ENCODE peak calls at places on chromosomes 13 and 19, in eight cellular contexts. S, O, Z, F, J, P, C and A are unnamed samples.

GRCh38 chr13:49220856-49221614 is 897 bp downstream of the MLNR start:
- DNase-seq in S (no peak), O (peak), Z (no peak), F (no peak), J (no peak), P (peak), C (peak), A (no peak)

GRCh38 chr13:27976362-27977177 is 7.5 kb upstream of the CDX2 start:
- DNase-seq in S (no peak), O (no peak), Z (peak), F (no peak), J (peak), P (peak), C (no peak), A (no peak)

GRCh38 chr13:111929036-111929616 is 137.8 kb upstream of the SOX1 start:
- DNase-seq in S (no peak), O (no peak), Z (peak), F (no peak), J (peak), P (peak), C (no peak), A (peak)

GRCh38 chr19:33375760-33376159 is 2.3 kb downstream of the CEBPG start:
- DNase-seq in S (no peak), O (peak), Z (no peak), F (no peak), J (no peak), P (no peak), C (no peak), A (no peak)

GRCh38 chr13:51804295-51805172 is 571 bp upstream of the DHRS12 start:
- DNase-seq in S (peak), O (no peak), Z (no peak), F (peak), J (peak), P (no peak), C (no peak), A (no peak)

GRCh38 chr19:13095934-13096890 is 6.4 kb downstream of the LYL1 start:
- DNase-seq in S (no peak), O (no peak), Z (no peak), F (no peak), J (no peak), P (no peak), C (no peak), A (no peak)

GRCh38 chr19:2123682-2124387 is 27.1 kb downstream of the IZUMO4 start:
- DNase-seq in S (no peak), O (no peak), Z (no peak), F (no peak), J (no peak), P (no peak), C (no peak), A (no peak)

GRCh38 chr19:39740395-39740794 is 2.6 kb upstream of the CLC start:
- DNase-seq in S (no peak), O (no peak), Z (no peak), F (no peak), J (no peak), P (no peak), C (no peak), A (no peak)

GRCh38 chr19:44003461-44004134 is 841 bp downstream of the ZNF230 start:
- DNase-seq in S (peak), O (peak), Z (peak), F (no peak), J (no peak), P (peak), C (peak), A (no peak)

GRCh38 chr19:15584541-15585115 is 30.4 kb upstream of the CYP4F8 start:
- DNase-seq in S (peak), O (peak), Z (peak), F (peak), J (peak), P (peak), C (peak), A (peak)

GRCh38 chr13:107031691-107032090 is 463.8 kb upstream of the ARGLU1 start:
- DNase-seq in S (no peak), O (no peak), Z (no peak), F (no peak), J (no peak), P (no peak), C (no peak), A (no peak)

GRCh38 chr19:54201980-54202379 is 1.3 kb downstream of the RPS9 start:
- DNase-seq in S (peak), O (peak), Z (no peak), F (no peak), J (no peak), P (no peak), C (no peak), A (no peak)

GRCh38 chr19:12139309-12139708 is 841 bp downstream of the ZNF20 start:
- DNase-seq in S (no peak), O (peak), Z (peak), F (no peak), J (no peak), P (no peak), C (no peak), A (no peak)

GRCh38 chr19:18160441-18160791 is 7.5 kb downstream of the PIK3R2 start:
- DNase-seq in S (no peak), O (no peak), Z (no peak), F (no peak), J (no peak), P (no peak), C (no peak), A (no peak)

GRCh38 chr13:38369058-38369457 is 19.4 kb downstream of the UFM1 start:
- DNase-seq in S (no peak), O (no peak), Z (no peak), F (no peak), J (no peak), P (no peak), C (no peak), A (no peak)

GRCh38 chr19:29702161-29702957 is 12.7 kb downstream of the C19orf12 start:
- DNase-seq in S (no peak), O (no peak), Z (no peak), F (no peak), J (no peak), P (peak), C (no peak), A (peak)

GRCh38 chr13:22812793-22813192 is 368.0 kb upstream of the SGCG start:
- DNase-seq in S (no peak), O (no peak), Z (no peak), F (peak), J (no peak), P (no peak), C (no peak), A (no peak)

GRCh38 chr19:27972291-27973040 is 1240.5 kb downstream of the UQCRFS1 start:
- DNase-seq in S (no peak), O (peak), Z (no peak), F (no peak), J (no peak), P (no peak), C (no peak), A (no peak)

GRCh38 chr13:94620286-94620896 is 18.7 kb downstream of the GPR180 start:
- DNase-seq in S (peak), O (peak), Z (no peak), F (no peak), J (no peak), P (no peak), C (peak), A (no peak)

GRCh38 chr13:42798118-42798517 is 16.7 kb downstream of the FAM216B start:
- DNase-seq in S (no peak), O (no peak), Z (no peak), F (no peak), J (no peak), P (no peak), C (no peak), A (no peak)

GRCh38 chr19:57668635-57669034 is at the start of gene ZSCAN4:
- DNase-seq in S (no peak), O (no peak), Z (no peak), F (no peak), J (no peak), P (no peak), C (no peak), A (no peak)

GRCh38 chr19:33054623-33055022 is 10.1 kb downstream of the RHPN2 start:
- DNase-seq in S (no peak), O (no peak), Z (peak), F (no peak), J (peak), P (no peak), C (no peak), A (no peak)

GRCh38 chr13:99855516-99855915 is 116.1 kb downstream of the ZIC5 start:
- DNase-seq in S (no peak), O (no peak), Z (no peak), F (no peak), J (no peak), P (no peak), C (no peak), A (no peak)

DNA sequence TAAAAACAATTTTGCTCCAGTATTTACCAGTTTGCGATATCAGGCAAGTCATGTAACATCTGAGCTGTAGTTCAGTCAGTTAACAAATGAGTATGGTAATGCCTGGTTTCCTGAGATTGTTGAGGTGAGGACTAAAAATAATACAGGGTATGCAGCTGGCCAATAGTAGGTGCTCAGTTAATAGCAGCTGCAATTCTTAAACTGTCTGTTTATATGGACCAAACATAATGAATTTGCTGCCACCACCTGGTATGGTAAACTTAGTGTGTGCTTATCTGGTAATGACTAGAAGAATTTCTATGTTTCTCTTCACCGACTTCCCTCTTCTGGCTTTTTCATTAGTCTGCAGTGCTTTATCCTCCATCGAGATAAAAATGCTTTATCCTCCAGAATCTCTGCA is 9.1 kb downstream of the ZMYM2 start:
- DNase-seq in S (peak), O (no peak), Z (no peak), F (no peak), J (no peak), P (no peak), C (no peak), A (no peak)
- TF ChIP-seq CTCF in S (no peak), O (no peak), Z (no peak), F (no peak), J (no peak), P (no peak), C (no peak), A (no peak)

DNA sequence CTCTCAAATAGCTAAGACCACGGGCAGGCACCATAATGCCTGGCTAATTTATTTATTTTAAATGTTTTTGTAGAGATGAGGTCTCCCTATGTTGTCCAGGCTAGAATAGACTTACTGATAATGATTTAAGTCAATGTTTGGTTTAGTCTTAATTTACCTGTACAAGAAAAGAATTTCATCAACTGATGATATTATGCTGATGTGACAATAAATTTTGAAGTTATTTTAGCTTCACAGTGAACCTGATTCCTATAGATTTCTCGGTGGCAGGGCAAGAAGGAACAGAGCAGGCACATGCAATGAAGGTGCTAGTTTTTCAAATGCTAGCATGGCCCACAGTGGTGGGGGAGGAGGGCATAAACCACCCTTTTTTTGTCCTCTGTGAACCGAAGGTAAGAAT is 42.6 kb upstream of the CBY2 start:
- DNase-seq in S (no peak), O (no peak), Z (no peak), F (no peak), J (no peak), P (no peak), C (no peak), A (no peak)
- TF ChIP-seq CTCF in S (no peak), O (no peak), Z (no peak), F (no peak), J (no peak), P (no peak), C (no peak), A (no peak)

DNA sequence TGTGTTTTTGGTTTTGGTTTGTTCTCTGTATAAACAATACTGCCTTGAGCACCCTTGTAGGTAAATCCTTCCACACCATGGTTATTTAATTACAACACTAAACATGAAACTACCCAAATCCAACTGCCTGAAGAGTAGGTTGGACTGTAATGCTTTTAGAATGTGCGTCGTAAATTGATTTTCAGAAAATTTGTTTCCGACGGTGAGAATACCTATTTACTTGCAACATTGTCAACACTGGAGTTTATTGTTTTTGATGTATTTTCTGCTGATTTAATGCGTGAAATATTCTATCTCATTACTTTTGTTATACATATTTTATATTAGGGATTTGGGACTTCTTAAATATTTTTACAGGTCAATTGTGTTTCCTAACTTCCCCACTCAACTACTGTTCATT is 48.2 kb downstream of the ADGRE1 start:
- DNase-seq in S (no peak), O (no peak), Z (no peak), F (no peak), J (no peak), P (no peak), C (no peak), A (no peak)
- TF ChIP-seq CTCF in S (no peak), O (no peak), Z (no peak), F (no peak), J (no peak), P (no peak), C (no peak), A (no peak)

DNA sequence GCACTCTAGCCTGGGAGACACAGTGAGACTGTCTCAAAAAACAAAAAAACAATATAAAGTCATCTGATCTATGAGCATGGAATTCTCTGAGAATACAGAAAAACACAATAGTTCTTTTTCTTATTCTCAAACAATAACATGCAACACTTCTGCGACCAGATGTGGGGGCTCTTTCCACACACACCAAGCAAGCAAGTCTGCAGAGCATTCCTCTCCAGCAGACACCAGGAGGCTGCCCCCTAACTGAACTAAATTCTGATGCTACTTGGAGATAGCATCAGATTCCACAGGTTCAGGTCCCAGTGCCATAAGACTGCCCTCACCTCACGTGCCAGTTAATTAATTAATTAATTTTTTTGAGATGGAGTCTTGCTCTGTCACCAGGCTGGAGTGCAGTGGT is 27.7 kb downstream of the ZNF101 start:
- DNase-seq in S (no peak), O (no peak), Z (no peak), F (no peak), J (no peak), P (no peak), C (no peak), A (no peak)
- TF ChIP-seq CTCF in S (no peak), O (no peak), Z (no peak), F (no peak), J (no peak), P (no peak), C (no peak), A (no peak)